ENCODE peak calls at places on chromosomes 6 and 20, in six cellular contexts. L, K, M, A, X and P are unnamed samples.
A peak's percentile ranks its signal among the peaks of the same experiment; 100 is the strongest.

GRCh38 chr6:38489951-38490350 is 149.8 kb downstream of the BTBD9 start:
- DNase-seq in M (no peak), L (peak; percentile 82), K (no peak), X (no peak), A (no peak), P (peak; percentile 62)

GRCh38 chr20:45924391-45925261 is 9.9 kb upstream of the PCIF1 start:
- DNase-seq in X (no peak), K (no peak), M (peak; percentile 76), L (peak; percentile 30), A (peak; percentile 80), P (peak; percentile 73)

GRCh38 chr6:143187173-143187908 is 126.7 kb downstream of the AIG1 start:
- DNase-seq in X (no peak), K (no peak), L (peak; percentile 91), A (no peak), M (no peak), P (peak; percentile 66)

GRCh38 chr6:29045075-29045474 is at the start of gene OR2W1:
- DNase-seq in A (no peak), M (no peak), X (no peak), K (no peak), L (no peak), P (no peak)

GRCh38 chr6:166402582-166403277 is 20.0 kb upstream of the MPC1 start:
- DNase-seq in L (peak; percentile 38), A (no peak), K (no peak), X (no peak), M (no peak), P (peak; percentile 94)

GRCh38 chr6:22071655-22072054 is 225.2 kb downstream of the PRL start:
- DNase-seq in L (peak; percentile 50), M (peak; percentile 48), A (no peak), K (no peak), X (no peak), P (peak; percentile 72)

GRCh38 chr6:13395272-13396237 is 67.2 kb upstream of the TBC1D7 start:
- DNase-seq in X (no peak), L (peak; percentile 93), M (peak; percentile 40), K (no peak), A (peak; percentile 85), P (no peak)

GRCh38 chr6:36104836-36105235 is 25.5 kb upstream of the MAPK13 start:
- DNase-seq in L (no peak), X (no peak), K (no peak), A (no peak), M (no peak), P (no peak)

GRCh38 chr20:4512891-4513550 is 208.7 kb upstream of the PRND start:
- DNase-seq in L (peak; percentile 97), A (no peak), X (peak; percentile 85), K (no peak), M (no peak), P (peak; percentile 67)

GRCh38 chr20:51164732-51165530 is 142.0 kb upstream of the KCNG1 start:
- DNase-seq in X (no peak), A (no peak), L (no peak), M (no peak), K (no peak), P (no peak)
- H3K4me1 ChIP-seq in X (no peaks in the 10 kb centered on the region), A (no peaks in the 10 kb centered on the region), L (no peaks in the 10 kb centered on the region), M (no peaks in the 10 kb centered on the region), K (no peaks in the 10 kb centered on the region), P (no peaks in the 10 kb centered on the region)

GRCh38 chr20:15579703-15580102 is 993.5 kb downstream of the KIF16B start:
- DNase-seq in A (no peak), K (no peak), X (no peak), L (no peak), M (no peak), P (no peak)

GRCh38 chr20:15584507-15584906 is 988.7 kb downstream of the KIF16B start:
- DNase-seq in A (no peak), K (no peak), M (no peak), X (no peak), L (no peak), P (no peak)

GRCh38 chr20:15578059-15578458 is 995.2 kb downstream of the KIF16B start:
- DNase-seq in M (no peak), K (no peak), A (no peak), L (no peak), X (no peak), P (no peak)

GRCh38 chr20:15576401-15576800 is 996.8 kb downstream of the KIF16B start:
- DNase-seq in M (no peak), K (no peak), L (no peak), X (no peak), A (no peak), P (no peak)

GRCh38 chr20:15582146-15582776 is 991.0 kb downstream of the KIF16B start:
- DNase-seq in X (no peak), L (no peak), A (no peak), K (no peak), M (no peak), P (no peak)
- H3K9me3 ChIP-seq in X (no peaks in the 10 kb centered on the region), L (no peaks in the 10 kb centered on the region), A (no peaks in the 10 kb centered on the region), K (no peaks in the 10 kb centered on the region), M (no peaks in the 10 kb centered on the region), P (no peaks in the 10 kb centered on the region)

GRCh38 chr20:50557549-50558134 is 47.5 kb downstream of the PTPN1 start:
- DNase-seq in L (no peak), K (no peak), M (no peak), X (no peak), A (no peak), P (no peak)
- H3K27ac ChIP-seq in L (no peak overlapping the region), K (no peak overlapping the region), M (no peak overlapping the region), X (no peak overlapping the region), A (no peak overlapping the region), P (peak overlapping the region; percentile 73)

GRCh38 chr6:145400508-145400907 is 334.8 kb downstream of the EPM2A start:
- DNase-seq in K (no peak), L (no peak), X (no peak), M (no peak), A (no peak), P (no peak)
- H3K4me1 ChIP-seq in K (no peaks in the 10 kb centered on the region), L (no peaks in the 10 kb centered on the region), X (no peaks in the 10 kb centered on the region), M (no peaks in the 10 kb centered on the region), A (no peaks in the 10 kb centered on the region), P (no peaks in the 10 kb centered on the region)

DNA sequence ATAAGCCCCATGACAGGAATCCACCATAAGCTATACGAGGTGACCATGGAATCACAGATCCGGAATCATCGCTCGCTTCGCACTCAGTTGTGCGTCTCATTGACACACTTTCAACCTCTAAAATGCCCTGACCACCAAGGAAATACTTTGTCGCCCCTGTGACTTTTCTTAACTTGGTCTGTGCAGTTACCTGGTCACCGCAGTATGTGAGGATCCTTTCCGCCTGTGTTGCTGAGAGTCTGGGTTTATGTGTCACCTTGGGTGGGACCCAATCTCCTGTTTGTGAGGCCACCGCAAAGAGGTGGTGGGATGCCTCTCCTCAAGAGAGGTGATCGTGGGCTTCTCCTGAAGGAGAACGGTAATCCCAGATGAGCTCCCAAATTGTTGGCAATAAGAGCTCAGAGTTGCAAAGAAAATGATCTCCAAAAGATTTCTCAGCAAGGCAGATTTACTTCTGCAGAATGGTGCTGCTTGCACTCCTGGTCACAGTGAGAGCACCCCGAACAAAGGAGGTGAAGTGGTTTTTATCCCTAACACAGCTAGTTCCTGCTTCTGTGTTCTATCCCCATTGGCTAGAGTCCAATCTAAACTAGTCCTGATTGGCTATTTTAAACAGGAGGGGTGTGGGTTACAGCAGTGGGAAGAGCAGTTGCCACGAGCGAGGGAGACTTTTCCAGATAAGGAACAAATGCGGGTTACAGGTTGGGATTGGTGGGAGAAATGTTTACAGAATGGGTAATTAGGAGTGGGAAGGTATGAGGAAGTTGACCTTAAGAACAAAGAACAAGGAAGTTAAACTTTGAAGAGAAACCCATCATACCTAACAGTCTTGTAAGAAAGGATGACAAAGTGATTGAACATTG is 9.1 kb upstream of the ZNFX1 start:
- DNase-seq in L (peak; percentile 76), K (no peak), X (no peak), A (no peak), M (no peak), P (no peak)
- H3K9me3 ChIP-seq in L (peaks cover 7% of the 10 kb centered on the region), K (peaks cover 44% of the 10 kb centered on the region), X (no peaks in the 10 kb centered on the region), A (no peaks in the 10 kb centered on the region), M (peaks cover 30% of the 10 kb centered on the region), P (peaks cover 13% of the 10 kb centered on the region)

GRCh38 chr20:63885264-63886053 is 9.5 kb upstream of the DNAJC5 start:
- DNase-seq in M (no peak), A (no peak), X (no peak), K (no peak), L (no peak), P (peak; percentile 43)

GRCh38 chr20:63886921-63887320 is 8.0 kb upstream of the DNAJC5 start:
- DNase-seq in M (no peak), X (no peak), L (no peak), A (no peak), K (no peak), P (peak; percentile 71)

GRCh38 chr20:63882257-63883208 is 12.4 kb upstream of the DNAJC5 start:
- DNase-seq in A (no peak), X (no peak), K (no peak), M (no peak), L (no peak), P (peak; percentile 66)

GRCh38 chr20:63886054-63886419 is 8.9 kb upstream of the DNAJC5 start:
- DNase-seq in K (no peak), A (no peak), L (no peak), X (no peak), M (no peak), P (peak; percentile 52)

DNA sequence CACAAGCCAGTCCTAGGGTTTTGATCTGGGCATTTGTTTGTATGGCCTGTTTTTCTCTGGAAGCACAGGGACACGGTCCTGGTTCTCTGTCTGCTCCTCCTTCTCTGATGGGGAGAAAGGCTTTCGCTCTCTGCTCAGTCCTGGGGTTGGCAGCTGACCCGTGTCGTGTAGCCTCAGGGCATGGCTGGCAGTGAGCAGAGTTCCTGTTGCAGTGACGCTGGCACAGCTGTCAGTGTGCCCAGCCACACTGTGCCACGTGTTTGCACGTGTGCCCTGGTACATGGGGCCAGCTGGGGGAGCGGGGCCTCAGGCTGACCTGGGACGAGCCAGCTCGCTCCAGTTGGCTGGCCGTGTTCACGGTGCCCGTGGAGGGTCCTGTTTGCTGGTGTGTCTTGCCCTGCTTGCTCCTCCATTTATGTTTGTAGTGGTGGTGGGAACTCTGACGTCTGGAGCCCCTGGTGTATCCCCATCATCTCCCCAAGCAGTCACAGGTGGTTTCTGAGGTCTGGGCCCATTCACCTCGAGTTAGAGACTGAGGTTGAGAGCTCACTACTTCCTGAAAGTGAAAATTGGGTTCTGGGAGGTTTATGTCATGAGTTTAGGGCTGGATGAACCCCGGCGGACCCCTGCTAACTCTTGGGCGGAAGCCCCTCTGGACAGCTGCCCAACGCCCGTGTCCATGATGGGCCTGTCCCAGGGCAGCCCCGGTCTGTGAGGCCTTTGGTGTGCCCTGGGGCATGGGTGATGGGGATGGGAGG is 10.2 kb upstream of the DNAJC5 start:
- DNase-seq in M (no peak), X (no peak), L (no peak), A (no peak), K (no peak), P (peak; percentile 68)
- H3K27ac ChIP-seq in M (no peak overlapping the region), X (no peak overlapping the region), L (no peak overlapping the region), A (no peak overlapping the region), K (no peak overlapping the region), P (no peak overlapping the region)

GRCh38 chr20:50203951-50204937 is 13.6 kb downstream of the CEBPB start:
- DNase-seq in A (no peak), X (no peak), L (no peak), K (no peak), M (no peak), P (no peak)
- H3K4me1 ChIP-seq in A (no peaks in the 10 kb centered on the region), X (no peaks in the 10 kb centered on the region), L (no peaks in the 10 kb centered on the region), K (no peaks in the 10 kb centered on the region), M (peaks cover 11% of the 10 kb centered on the region), P (no peaks in the 10 kb centered on the region)